ENCODE peak calls at places on chromosomes 1 and 21, in eight cellular contexts. D is HL-60, A is upper lobe of left lung, O is GM23338, C is sigmoid colon, Y is SK-N-SH, X is esophagus muscularis mucosa, E is stomach. T is an unnamed sample.

GRCh38 chr21:21612446-21612845 is 614.2 kb downstream of the NCAM2 start:
- DNase-seq in D (no peak), A (no peak), O (peak; percentile 69), C (no peak), Y (no peak), X (no peak), E (no peak), T (no peak)

GRCh38 chr1:47816325-47817071 is 180.7 kb downstream of the TRABD2B start:
- DNase-seq in D (no peak), A (no peak), O (no peak), C (no peak), Y (no peak), X (no peak), E (no peak), T (no peak)

GRCh38 chr1:89047734-89048133 is 17.3 kb downstream of the GBP1 start:
- DNase-seq in D (no peak), A (no peak), O (no peak), C (no peak), Y (no peak), X (no peak), E (no peak), T (no peak)

GRCh38 chr1:186487163-186487562 is 26.2 kb upstream of the PDC start:
- DNase-seq in D (no peak), A (no peak), O (no peak), C (no peak), Y (no peak), X (no peak), E (no peak), T (no peak)

GRCh38 chr21:45975017-45975595 is 6.5 kb upstream of the COL6A1 start:
- DNase-seq in D (no peak), A (no peak), O (peak; percentile 65), C (peak; percentile 95), Y (no peak), X (no peak), E (peak; percentile 31), T (peak; percentile 57)

GRCh38 chr1:205711105-205712048 is 31.1 kb upstream of the SLC45A3 start:
- DNase-seq in D (peak; percentile 75), A (peak; percentile 58), O (peak; percentile 95), C (no peak), Y (peak; percentile 70), X (no peak), E (peak; percentile 71), T (peak; percentile 70)

GRCh38 chr21:39022035-39022900 is 161.0 kb downstream of the PSMG1 start:
- DNase-seq in D (no peak), A (no peak), O (no peak), C (peak; percentile 64), Y (no peak), X (no peak), E (no peak), T (no peak)

GRCh38 chr1:230011333-230012092 is 55.5 kb upstream of the GALNT2 start:
- DNase-seq in D (peak; percentile 65), A (no peak), O (no peak), C (no peak), Y (no peak), X (no peak), E (no peak), T (no peak)

GRCh38 chr1:94063379-94063778 is 57.6 kb downstream of the ABCA4 start:
- DNase-seq in D (no peak), A (no peak), O (peak; percentile 62), C (peak; percentile 84), Y (peak; percentile 19), X (no peak), E (peak; percentile 48), T (peak; percentile 35)

GRCh38 chr1:73998348-73998959 is 199.5 kb downstream of the LRRIQ3 start:
- DNase-seq in D (no peak), A (no peak), O (peak; percentile 67), C (no peak), Y (peak; percentile 18), X (no peak), E (no peak), T (no peak)

GRCh38 chr1:24872446-24872845 is 57.6 kb downstream of the RUNX3 start:
- DNase-seq in D (peak; percentile 95), A (no peak), O (no peak), C (no peak), Y (no peak), X (no peak), E (peak; percentile 24), T (no peak)

GRCh38 chr21:38438476-38438893 is 59.8 kb downstream of the ERG start:
- DNase-seq in D (peak; percentile 76), A (peak; percentile 52), O (no peak), C (no peak), Y (no peak), X (no peak), E (no peak), T (no peak)

GRCh38 chr1:187051618-187052232 is 223.0 kb downstream of the PLA2G4A start:
- DNase-seq in D (no peak), A (no peak), O (peak; percentile 70), C (no peak), Y (peak; percentile 16), X (no peak), E (no peak), T (no peak)

GRCh38 chr1:153771841-153772593 is 3.2 kb upstream of the SLC27A3 start:
- DNase-seq in D (no peak), A (no peak), O (peak; percentile 72), C (no peak), Y (peak; percentile 80), X (no peak), E (no peak), T (no peak)

GRCh38 chr1:228340686-228341449 is 65.8 kb downstream of the TRIM11 start:
- DNase-seq in D (no peak), A (peak; percentile 18), O (peak; percentile 81), C (peak; percentile 53), Y (peak; percentile 75), X (no peak), E (no peak), T (peak; percentile 9)

GRCh38 chr21:38289697-38290096 is 32.9 kb downstream of the KCNJ15 start:
- DNase-seq in D (peak; percentile 97), A (peak; percentile 84), O (no peak), C (peak; percentile 70), Y (no peak), X (no peak), E (no peak), T (peak; percentile 16)

GRCh38 chr1:10975567-10976326 is 36.7 kb upstream of the TARDBP start:
- DNase-seq in D (no peak), A (no peak), O (no peak), C (peak; percentile 83), Y (peak; percentile 74), X (no peak), E (peak; percentile 64), T (peak; percentile 57)

DNA sequence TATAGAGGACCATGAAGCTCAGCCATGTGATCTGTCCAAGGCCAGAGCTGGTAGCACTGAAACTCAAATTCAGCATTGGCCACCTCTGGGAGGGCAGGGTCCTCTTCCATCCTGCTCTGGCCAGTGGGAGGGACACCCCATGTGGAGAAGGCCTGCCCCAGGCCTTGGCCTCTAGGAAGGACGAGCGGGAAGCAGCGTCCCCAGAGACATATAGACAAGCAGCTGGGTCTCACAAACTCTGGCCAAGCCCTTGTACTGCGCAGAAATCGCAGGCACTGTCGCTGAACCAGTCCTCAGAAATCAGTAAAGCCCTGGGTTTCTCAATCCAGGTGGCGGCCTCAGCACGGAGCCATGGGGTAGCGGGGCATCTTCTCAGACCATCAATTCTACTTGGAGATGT is 180.7 kb downstream of the HIVEP3 start:
- DNase-seq in D (no peak), A (no peak), O (no peak), C (no peak), Y (no peak), X (no peak), E (no peak), T (no peak)
- TF ChIP-seq CTCF in D (no peak), A (no peak), O (no peak), C (no peak), Y (no peak), X (no peak), E (no peak), T (no peak)

GRCh38 chr21:17343055-17343454 is 169.8 kb upstream of the CXADR start:
- DNase-seq in D (no peak), A (no peak), O (peak; percentile 61), C (no peak), Y (no peak), X (no peak), E (no peak), T (no peak)
- TF ChIP-seq POLR2AphosphoS5 in D (no peak), A (no peak), O (no peak), C (no peak), Y (no peak), X (no peak), E (no peak), T (no peak)

DNA sequence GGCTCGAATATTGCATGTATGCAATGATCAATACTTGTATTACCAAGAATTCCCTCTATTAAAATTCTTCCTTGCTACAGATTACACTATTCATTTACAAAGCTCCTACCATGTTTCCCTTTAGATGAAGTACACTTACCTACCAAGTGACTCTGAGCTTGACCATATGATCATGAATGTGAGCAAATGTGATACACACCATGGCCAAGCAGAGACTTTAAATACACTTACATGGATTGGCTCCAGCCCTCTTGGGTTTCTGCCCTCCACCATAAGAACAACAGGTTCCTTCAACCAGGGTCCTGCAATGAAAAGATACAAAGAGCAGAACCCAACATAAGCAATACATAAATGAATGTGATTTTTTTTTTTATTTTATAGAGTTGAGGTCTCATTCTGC is 30.0 kb downstream of the LRRC52 start:
- DNase-seq in D (no peak), A (no peak), O (no peak), C (no peak), Y (no peak), X (peak; percentile 37), E (no peak), T (no peak)
- TF ChIP-seq CTCF in D (no peak), A (no peak), O (no peak), C (no peak), Y (no peak), X (no peak), E (no peak), T (no peak)

GRCh38 chr1:43558346-43558841 is 27.7 kb downstream of the PTPRF start:
- DNase-seq in D (no peak), A (peak; percentile 77), O (peak; percentile 78), C (peak; percentile 73), Y (peak; percentile 88), X (no peak), E (no peak), T (peak; percentile 62)

GRCh38 chr1:43556772-43557171 is 26.1 kb downstream of the PTPRF start:
- DNase-seq in D (no peak), A (peak; percentile 63), O (no peak), C (no peak), Y (no peak), X (no peak), E (no peak), T (no peak)

GRCh38 chr1:43557744-43558245 is 27.1 kb downstream of the PTPRF start:
- DNase-seq in D (no peak), A (peak; percentile 77), O (peak; percentile 53), C (peak; percentile 78), Y (peak; percentile 59), X (no peak), E (peak; percentile 71), T (peak; percentile 83)

GRCh38 chr1:43559714-43560113 is 29.0 kb downstream of the PTPRF start:
- DNase-seq in D (no peak), A (no peak), O (no peak), C (no peak), Y (no peak), X (no peak), E (no peak), T (no peak)

DNA sequence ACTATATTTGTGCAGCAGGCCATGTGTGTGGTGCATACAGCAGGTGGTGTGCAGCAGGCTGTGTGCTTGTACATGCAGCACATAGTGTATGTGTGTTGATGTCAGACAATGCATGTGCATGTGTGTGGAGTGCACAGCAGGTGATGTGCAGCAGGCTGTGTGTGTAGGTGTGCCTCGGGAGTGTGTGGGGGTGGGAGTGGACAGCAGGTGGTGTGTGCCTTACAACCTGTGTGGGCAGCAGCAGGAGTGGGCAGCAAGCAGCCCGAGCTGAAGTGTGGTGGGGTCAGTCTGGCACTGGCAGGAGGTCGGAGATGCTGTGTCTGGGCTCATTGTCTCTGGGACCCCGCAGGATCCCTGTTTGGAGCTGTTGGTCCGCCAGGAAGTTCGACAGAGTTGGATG is 29.6 kb downstream of the PTPRF start:
- DNase-seq in D (no peak), A (no peak), O (no peak), C (no peak), Y (no peak), X (no peak), E (no peak), T (no peak)
- TF ChIP-seq POLR2AphosphoS5 in D (no peak), A (no peak), O (no peak), C (no peak), Y (no peak), X (no peak), E (no peak), T (no peak)

T was measured in transverse colon.